ENCODE peak calls at places on chromosomes 13 and 19, in four cellular contexts. Y is RPMI8226; I is HS-27A; X is stimulated activated CD4-positive, alpha-beta T cell treated with anti-CD3 and anti-CD28 coated beads, TNF-alpha, amount 100 ng/mL, for 48 hours. Z is an unnamed sample.

GRCh38 chr19:49512970-49513745 is 697 bp downstream of the FCGRT start:
- DNase-seq in X (no peak), Y (no peak), I (no peak), Z (no peak)

GRCh38 chr13:20512042-20512683 is 13.5 kb downstream of the CRYL1 start:
- DNase-seq in I (no peak), X (no peak), Y (no peak), Z (no peak)

GRCh38 chr13:105569816-105570215 is 965.6 kb downstream of the EFNB2 start:
- DNase-seq in X (no peak), I (no peak), Y (no peak), Z (no peak)

GRCh38 chr13:97228850-97229521 is 6.9 kb downstream of the MBNL2 start:
- DNase-seq in I (no peak), Y (no peak), X (no peak), Z (no peak)

GRCh38 chr19:1181606-1182005 is 7.5 kb upstream of the SBNO2 start:
- DNase-seq in I (no peak), Y (no peak), X (no peak), Z (no peak)

GRCh38 chr13:88526186-88526852 is 855.1 kb downstream of the SLITRK5 start:
- DNase-seq in I (no peak), X (no peak), Y (no peak), Z (no peak)

GRCh38 chr13:64007334-64007733 is 2591.7 kb upstream of the PCDH20 start:
- DNase-seq in Y (no peak), I (no peak), X (no peak), Z (peak)

GRCh38 chr19:34974631-34975030 is 10.6 kb upstream of the ZNF792 start:
- DNase-seq in X (no peak), I (no peak), Y (no peak), Z (peak)

GRCh38 chr13:109699628-109700071 is 86.7 kb downstream of the IRS2 start:
- DNase-seq in I (no peak), Y (no peak), X (no peak), Z (no peak)

GRCh38 chr13:99288069-99288468 is 19.1 kb downstream of the GPR183 start:
- DNase-seq in X (no peak), I (no peak), Y (no peak), Z (no peak)

GRCh38 chr13:78762825-78763224 is 103.9 kb upstream of the OBI1 start:
- DNase-seq in Y (no peak), I (no peak), X (no peak), Z (no peak)

GRCh38 chr19:29482855-29483640 is 42.7 kb upstream of the VSTM2B start:
- DNase-seq in X (no peak), I (no peak), Y (no peak), Z (no peak)

GRCh38 chr19:48698046-48698445 is 2.3 kb downstream of the FUT2 start:
- DNase-seq in I (peak), X (no peak), Y (peak), Z (peak)

GRCh38 chr13:28394422-28394821 is 100.5 kb downstream of the FLT1 start:
- DNase-seq in I (no peak), X (no peak), Y (no peak), Z (peak)

GRCh38 chr19:47381653-47382279 is 32.7 kb downstream of the DHX34 start:
- DNase-seq in Y (no peak), I (no peak), X (no peak), Z (no peak)

GRCh38 chr19:47839913-47840312 is 18.2 kb downstream of the CRX start:
- DNase-seq in X (no peak), I (no peak), Y (no peak), Z (no peak)

GRCh38 chr13:51728972-51729371 is 75.0 kb downstream of the DHRS12 start:
- DNase-seq in I (no peak), X (no peak), Y (no peak), Z (no peak)

GRCh38 chr19:30332445-30333234 is 39.5 kb upstream of the ZNF536 start:
- DNase-seq in X (no peak), Y (no peak), I (no peak), Z (no peak)

GRCh38 chr13:48163066-48163465 is 68.2 kb upstream of the MED4 start:
- DNase-seq in X (no peak), Y (no peak), I (no peak), Z (no peak)

GRCh38 chr19:8575467-8575997 is 1.7 kb downstream of the MYO1F start:
- DNase-seq in X (no peak), Y (peak), I (no peak), Z (no peak)

GRCh38 chr13:99979453-99980200 is 2.0 kb upstream of the ZIC2 start:
- DNase-seq in Y (no peak), I (no peak), X (no peak), Z (no peak)

GRCh38 chr19:56080669-56081401 is 40.3 kb downstream of the ZNF787 start:
- DNase-seq in Y (peak), X (peak), I (no peak), Z (no peak)

GRCh38 chr13:111668451-111668850 is 348.0 kb downstream of the TEX29 start:
- DNase-seq in I (no peak), Y (no peak), X (no peak), Z (no peak)

GRCh38 chr13:76868451-76868850 is 17.8 kb downstream of the KCTD12 start:
- DNase-seq in Y (peak), X (no peak), I (no peak), Z (no peak)

GRCh38 chr13:111380431-111380830 is 60.0 kb downstream of the TEX29 start:
- DNase-seq in I (no peak), X (no peak), Y (no peak), Z (no peak)

GRCh38 chr13:103898481-103898880 is 832.3 kb upstream of the SLC10A2 start:
- DNase-seq in X (no peak), Y (no peak), I (no peak), Z (no peak)

GRCh38 chr13:108313382-108313781 is 43.9 kb downstream of the TNFSF13B start:
- DNase-seq in Y (peak), X (no peak), I (no peak), Z (no peak)

GRCh38 chr13:72599148-72599743 is 128.2 kb downstream of the MZT1 start:
- DNase-seq in Y (no peak), X (no peak), I (no peak), Z (no peak)

GRCh38 chr13:97359181-97360057 is 74.5 kb upstream of the RAP2A start:
- DNase-seq in X (peak), I (peak), Y (peak), Z (no peak)

Z was measured in HS-5.